ENCODE peak calls at places on chromosomes 2 and 18, in seven cellular contexts. One of them, this sample, is unnamed.

GRCh38 chr2:70212298-70212948 is 21.6 kb upstream of the C2orf42 start:
- DNase-seq in mesothelial cell of epicardium: no peak
- DNase-seq in neural crest cell: no peak
- DNase-seq in Calu3: no peak
- DNase-seq in ovary: no peak
- DNase-seq in PC-9: no peak
- DNase-seq in brain microvascular endothelial cell: no peak
- DNase-seq in this sample: no peak

GRCh38 chr2:20615046-20615465 is 35.8 kb downstream of the HS1BP3 start:
- DNase-seq in mesothelial cell of epicardium: no peak
- DNase-seq in PC-9: no peak
- DNase-seq in brain microvascular endothelial cell: no peak
- DNase-seq in ovary: no peak
- DNase-seq in Calu3: peak; percentile 17
- DNase-seq in neural crest cell: no peak
- DNase-seq in this sample: no peak

GRCh38 chr2:47660167-47660566 is 122.8 kb upstream of the MSH6 start:
- DNase-seq in ovary: no peak
- DNase-seq in Calu3: no peak
- DNase-seq in mesothelial cell of epicardium: no peak
- DNase-seq in PC-9: no peak
- DNase-seq in neural crest cell: no peak
- DNase-seq in brain microvascular endothelial cell: no peak
- DNase-seq in this sample: no peak

GRCh38 chr2:158460632-158461297 is 4.0 kb downstream of the PKP4 start:
- DNase-seq in ovary: no peak
- DNase-seq in brain microvascular endothelial cell: no peak
- DNase-seq in PC-9: no peak
- DNase-seq in mesothelial cell of epicardium: no peak
- DNase-seq in Calu3: peak; percentile 15
- DNase-seq in neural crest cell: no peak
- DNase-seq in this sample: no peak

GRCh38 chr2:144474017-144474416 is 45.9 kb downstream of the ZEB2 start:
- DNase-seq in mesothelial cell of epicardium: no peak
- DNase-seq in Calu3: no peak
- DNase-seq in neural crest cell: no peak
- DNase-seq in PC-9: no peak
- DNase-seq in ovary: no peak
- DNase-seq in brain microvascular endothelial cell: no peak
- DNase-seq in this sample: no peak

GRCh38 chr2:207823865-207824264 is 54.2 kb upstream of the FZD5 start:
- DNase-seq in PC-9: no peak
- DNase-seq in ovary: no peak
- DNase-seq in brain microvascular endothelial cell: no peak
- DNase-seq in mesothelial cell of epicardium: no peak
- DNase-seq in neural crest cell: no peak
- DNase-seq in Calu3: no peak
- DNase-seq in this sample: no peak

GRCh38 chr2:150571121-150571520 is 83.7 kb upstream of the RND3 start:
- DNase-seq in brain microvascular endothelial cell: no peak
- DNase-seq in Calu3: no peak
- DNase-seq in mesothelial cell of epicardium: no peak
- DNase-seq in neural crest cell: no peak
- DNase-seq in PC-9: no peak
- DNase-seq in ovary: no peak
- DNase-seq in this sample: no peak

GRCh38 chr2:72350852-72351251 is 203.2 kb upstream of the CYP26B1 start:
- DNase-seq in brain microvascular endothelial cell: no peak
- DNase-seq in PC-9: no peak
- DNase-seq in ovary: no peak
- DNase-seq in Calu3: no peak
- DNase-seq in mesothelial cell of epicardium: no peak
- DNase-seq in neural crest cell: no peak
- DNase-seq in this sample: no peak

GRCh38 chr2:190511104-190511503 is 23.4 kb downstream of the NEMP2 start:
- DNase-seq in brain microvascular endothelial cell: no peak
- DNase-seq in Calu3: peak; percentile 32
- DNase-seq in neural crest cell: no peak
- DNase-seq in mesothelial cell of epicardium: no peak
- DNase-seq in PC-9: no peak
- DNase-seq in ovary: no peak
- DNase-seq in this sample: no peak

GRCh38 chr18:55228191-55228590 is 268.9 kb upstream of the CCDC68 start:
- DNase-seq in PC-9: no peak
- DNase-seq in Calu3: peak; percentile 4
- DNase-seq in mesothelial cell of epicardium: no peak
- DNase-seq in neural crest cell: no peak
- DNase-seq in ovary: no peak
- DNase-seq in brain microvascular endothelial cell: no peak
- DNase-seq in this sample: no peak

GRCh38 chr2:8567469-8568108 is 114.3 kb upstream of the ID2 start:
- DNase-seq in mesothelial cell of epicardium: peak; percentile 8
- DNase-seq in Calu3: no peak
- DNase-seq in ovary: no peak
- DNase-seq in brain microvascular endothelial cell: no peak
- DNase-seq in PC-9: no peak
- DNase-seq in neural crest cell: no peak
- DNase-seq in this sample: no peak

GRCh38 chr2:231152800-231153557 is 28.1 kb upstream of the HTR2B start:
- DNase-seq in mesothelial cell of epicardium: no peak
- DNase-seq in brain microvascular endothelial cell: no peak
- DNase-seq in Calu3: no peak
- DNase-seq in PC-9: no peak
- DNase-seq in ovary: peak; percentile 62
- DNase-seq in neural crest cell: no peak
- DNase-seq in this sample: no peak

GRCh38 chr2:191728710-191729597 is 51.0 kb downstream of the NABP1 start:
- DNase-seq in brain microvascular endothelial cell: no peak
- DNase-seq in PC-9: no peak
- DNase-seq in Calu3: peak; percentile 4
- DNase-seq in mesothelial cell of epicardium: no peak
- DNase-seq in ovary: no peak
- DNase-seq in neural crest cell: no peak
- DNase-seq in this sample: no peak

GRCh38 chr2:227378371-227378782 is 729 bp downstream of the TM4SF20 start:
- DNase-seq in PC-9: no peak
- DNase-seq in ovary: no peak
- DNase-seq in neural crest cell: no peak
- DNase-seq in Calu3: no peak
- DNase-seq in mesothelial cell of epicardium: no peak
- DNase-seq in brain microvascular endothelial cell: no peak
- DNase-seq in this sample: no peak

GRCh38 chr2:150919899-150920298 is 341.8 kb downstream of the RBM43 start:
- DNase-seq in neural crest cell: no peak
- DNase-seq in ovary: no peak
- DNase-seq in brain microvascular endothelial cell: peak; percentile 20
- DNase-seq in mesothelial cell of epicardium: no peak
- DNase-seq in PC-9: no peak
- DNase-seq in Calu3: no peak
- DNase-seq in this sample: no peak

GRCh38 chr2:151071382-151071781 is 190.3 kb downstream of the RBM43 start:
- DNase-seq in brain microvascular endothelial cell: peak; percentile 40
- DNase-seq in ovary: no peak
- DNase-seq in mesothelial cell of epicardium: no peak
- DNase-seq in Calu3: peak; percentile 29
- DNase-seq in PC-9: peak; percentile 3
- DNase-seq in neural crest cell: no peak
- DNase-seq in this sample: no peak

GRCh38 chr2:102277202-102277700 is 34.1 kb upstream of the IL1RL1 start:
- DNase-seq in Calu3: no peak
- DNase-seq in brain microvascular endothelial cell: no peak
- DNase-seq in PC-9: no peak
- DNase-seq in mesothelial cell of epicardium: no peak
- DNase-seq in ovary: no peak
- DNase-seq in neural crest cell: no peak
- DNase-seq in this sample: no peak

DNA sequence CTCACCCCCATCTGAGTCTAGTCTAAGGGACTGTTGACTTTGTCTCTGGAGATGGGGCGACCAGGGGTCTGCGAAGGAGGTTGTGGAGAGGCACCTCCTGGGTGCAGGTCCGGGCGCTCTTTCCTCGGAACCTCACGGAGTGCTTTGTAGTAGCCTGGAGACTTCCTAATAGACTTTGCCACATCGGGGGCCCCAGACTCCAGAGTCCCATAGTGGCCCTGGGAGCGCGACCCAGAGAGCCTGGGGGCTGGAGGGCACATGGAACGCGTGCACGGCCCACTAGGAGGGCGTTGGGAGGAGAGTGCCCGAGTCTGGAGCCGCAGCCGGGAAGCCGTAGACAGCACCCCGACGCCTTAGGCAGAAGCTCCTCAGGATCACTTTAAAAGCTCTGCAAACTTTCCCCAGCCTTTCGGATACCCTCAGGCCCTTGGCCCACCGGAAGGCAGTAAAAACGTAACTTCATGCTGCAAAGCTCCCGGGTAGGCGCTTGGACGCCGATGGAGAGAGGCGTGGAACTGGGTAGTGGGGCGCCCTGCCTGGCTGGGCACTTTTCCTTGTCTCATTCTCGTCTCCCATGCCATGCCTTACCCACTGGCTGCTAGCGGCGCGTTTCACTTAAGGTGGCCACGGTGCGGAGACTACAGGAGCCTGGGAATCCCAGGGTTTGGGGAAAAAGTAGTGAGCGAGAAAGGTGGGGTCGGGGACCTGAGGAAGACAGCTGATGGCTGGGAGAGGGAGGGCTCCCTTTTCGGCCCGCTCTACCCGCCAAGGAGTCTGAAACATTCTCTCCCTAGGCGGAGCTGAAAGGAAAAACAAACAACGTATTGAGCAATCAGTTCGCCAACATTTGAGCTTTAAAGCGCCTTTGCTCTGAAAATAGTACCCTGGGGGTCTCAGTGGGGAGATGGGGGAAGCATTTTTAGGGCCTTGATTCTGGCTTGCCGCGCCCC is 141.7 kb downstream of the MEIS1 start:
- DNase-seq in neural crest cell: peak; percentile 13
- DNase-seq in Calu3: peak; percentile 25
- DNase-seq in ovary: peak; percentile 62
- DNase-seq in PC-9: peak; percentile 29
- DNase-seq in brain microvascular endothelial cell: no peak
- DNase-seq in mesothelial cell of epicardium: no peak
- DNase-seq in this sample: no peak
- TF ChIP-seq CTCF in neural crest cell: no peak
- TF ChIP-seq CTCF in Calu3: no peak
- TF ChIP-seq CTCF in ovary: no peak
- TF ChIP-seq CTCF in PC-9: no peak
- TF ChIP-seq CTCF in brain microvascular endothelial cell: no peak
- TF ChIP-seq CTCF in mesothelial cell of epicardium: no peak
- TF ChIP-seq CTCF in this sample: no peak

DNA sequence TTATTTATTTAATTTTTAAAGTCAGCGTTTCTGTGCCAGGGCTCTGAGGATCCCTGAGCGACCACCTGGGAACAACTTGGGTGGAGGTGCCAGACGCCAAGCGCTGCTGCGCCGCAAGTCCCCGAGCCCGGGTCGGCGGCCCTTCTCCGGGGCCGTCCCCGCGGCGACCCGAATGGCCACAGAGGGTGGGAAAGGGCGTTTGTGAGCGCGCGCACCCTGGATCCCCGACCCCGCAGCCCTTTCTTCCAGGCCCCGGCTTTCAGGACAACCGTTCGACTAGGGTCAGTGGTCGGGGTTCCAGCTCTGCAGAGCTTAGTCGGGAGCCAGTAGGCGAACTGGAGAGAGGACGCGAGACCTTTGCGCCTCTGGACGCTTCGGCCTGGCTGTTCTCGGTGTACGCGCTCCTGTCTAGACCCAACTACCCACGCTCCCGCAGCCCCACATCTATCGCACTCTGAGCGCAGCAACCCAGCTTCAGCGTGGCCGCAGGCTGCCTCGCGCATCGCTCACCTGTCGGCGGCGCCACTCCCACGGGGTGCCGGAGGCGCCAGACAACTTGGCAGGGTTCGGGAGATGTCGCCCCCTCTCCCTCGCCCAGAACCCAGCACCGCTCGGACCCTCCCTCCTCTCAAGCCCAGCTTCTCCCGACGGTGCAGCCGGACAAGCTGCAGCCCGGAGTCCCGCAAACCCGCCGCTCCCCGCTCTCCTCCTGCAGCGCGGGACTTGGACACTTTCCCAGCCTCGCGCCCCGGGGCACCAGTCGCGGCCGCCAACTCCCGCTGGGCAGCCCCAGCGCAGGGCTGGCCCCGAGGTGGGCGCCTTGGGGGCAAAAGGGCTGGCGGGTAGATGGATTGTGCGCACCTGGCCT is 785 bp downstream of the LYPD1 start:
- DNase-seq in ovary: no peak
- DNase-seq in Calu3: peak; percentile 67
- DNase-seq in brain microvascular endothelial cell: no peak
- DNase-seq in neural crest cell: peak; percentile 22
- DNase-seq in PC-9: peak; percentile 14
- DNase-seq in mesothelial cell of epicardium: no peak
- DNase-seq in this sample: no peak
- TF ChIP-seq CTCF in ovary: no peak
- TF ChIP-seq CTCF in Calu3: peak; percentile 13
- TF ChIP-seq CTCF in brain microvascular endothelial cell: peak; percentile 31
- TF ChIP-seq CTCF in neural crest cell: peak; percentile 27
- TF ChIP-seq CTCF in PC-9: no peak
- TF ChIP-seq CTCF in mesothelial cell of epicardium: no peak
- TF ChIP-seq CTCF in this sample: no peak

GRCh38 chr2:538646-539045 is 138.6 kb downstream of the TMEM18 start:
- DNase-seq in PC-9: no peak
- DNase-seq in Calu3: no peak
- DNase-seq in brain microvascular endothelial cell: no peak
- DNase-seq in ovary: no peak
- DNase-seq in neural crest cell: no peak
- DNase-seq in mesothelial cell of epicardium: no peak
- DNase-seq in this sample: no peak

GRCh38 chr2:529425-529824 is 147.8 kb downstream of the TMEM18 start:
- DNase-seq in ovary: no peak
- DNase-seq in Calu3: peak; percentile 34
- DNase-seq in PC-9: no peak
- DNase-seq in mesothelial cell of epicardium: no peak
- DNase-seq in brain microvascular endothelial cell: peak; percentile 33
- DNase-seq in neural crest cell: no peak
- DNase-seq in this sample: no peak

GRCh38 chr2:529852-530251 is 147.4 kb downstream of the TMEM18 start:
- DNase-seq in brain microvascular endothelial cell: no peak
- DNase-seq in PC-9: no peak
- DNase-seq in neural crest cell: no peak
- DNase-seq in ovary: no peak
- DNase-seq in Calu3: no peak
- DNase-seq in mesothelial cell of epicardium: no peak
- DNase-seq in this sample: no peak

DNA sequence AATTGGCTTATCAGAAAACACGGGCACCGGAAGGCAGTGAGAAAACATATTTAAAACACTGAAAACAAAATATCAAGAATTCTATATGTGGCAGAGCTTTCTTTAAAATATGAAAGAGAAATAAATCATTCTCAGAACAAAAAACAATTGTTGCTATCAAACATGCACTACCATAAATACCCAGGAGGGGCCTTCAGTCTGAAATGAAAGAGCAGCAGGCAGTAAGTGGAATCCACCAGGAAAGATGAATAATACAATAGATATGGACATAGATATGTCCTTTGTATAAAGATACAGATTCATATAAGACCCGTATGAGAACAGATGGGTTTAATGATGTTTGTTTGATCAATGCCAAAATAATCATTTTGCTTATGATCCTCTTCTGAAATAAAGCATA is 142.0 kb downstream of the TMEM18 start:
- DNase-seq in ovary: no peak
- DNase-seq in Calu3: peak; percentile 22
- DNase-seq in PC-9: no peak
- DNase-seq in neural crest cell: no peak
- DNase-seq in mesothelial cell of epicardium: no peak
- DNase-seq in brain microvascular endothelial cell: peak; percentile 39
- DNase-seq in this sample: no peak
- TF ChIP-seq CTCF in ovary: no peak
- TF ChIP-seq CTCF in Calu3: peak; percentile 27
- TF ChIP-seq CTCF in PC-9: peak; percentile 68
- TF ChIP-seq CTCF in neural crest cell: peak; percentile 55
- TF ChIP-seq CTCF in mesothelial cell of epicardium: peak; percentile 60
- TF ChIP-seq CTCF in brain microvascular endothelial cell: peak; percentile 15
- TF ChIP-seq CTCF in this sample: no peak

GRCh38 chr18:39571511-39571910 is 2005.9 kb upstream of the CELF4 start:
- DNase-seq in neural crest cell: no peak
- DNase-seq in brain microvascular endothelial cell: peak; percentile 6
- DNase-seq in PC-9: peak; percentile 1
- DNase-seq in Calu3: peak; percentile 27
- DNase-seq in ovary: no peak
- DNase-seq in mesothelial cell of epicardium: no peak
- DNase-seq in this sample: no peak
- TF ChIP-seq CTCF in neural crest cell: peak; percentile 68
- TF ChIP-seq CTCF in brain microvascular endothelial cell: peak; percentile 43
- TF ChIP-seq CTCF in PC-9: peak; percentile 59
- TF ChIP-seq CTCF in Calu3: peak; percentile 44
- TF ChIP-seq CTCF in ovary: no peak
- TF ChIP-seq CTCF in mesothelial cell of epicardium: peak; percentile 76
- TF ChIP-seq CTCF in this sample: no peak

This sample was measured in omental fat pad.